ENCODE peak calls at places on chromosomes 3 and 15, in eight cellular contexts. One of them, this sample, is unnamed.

GRCh38 chr15:72116680-72117447 is 1.1 kb downstream of the MYO9A start:
- DNase-seq in WTC11: no peak
- DNase-seq in progenitor cell of endocrine pancreas: no peak
- DNase-seq in glutamatergic neuron: no peak
- DNase-seq in psoas muscle: peak; percentile 59
- DNase-seq in HL-60: peak; percentile 15
- DNase-seq in cardiac fibroblast: peak; percentile 38
- DNase-seq in pancreas: peak; percentile 27
- DNase-seq in this sample: peak; percentile 16

GRCh38 chr15:74272812-74273211 is 36.7 kb downstream of the CCDC33 start:
- DNase-seq in WTC11: no peak
- DNase-seq in progenitor cell of endocrine pancreas: no peak
- DNase-seq in glutamatergic neuron: no peak
- DNase-seq in psoas muscle: no peak
- DNase-seq in HL-60: no peak
- DNase-seq in cardiac fibroblast: no peak
- DNase-seq in pancreas: no peak
- DNase-seq in this sample: no peak

GRCh38 chr3:154022603-154023002 is 98.6 kb upstream of the ARHGEF26 start:
- DNase-seq in WTC11: no peak
- DNase-seq in progenitor cell of endocrine pancreas: no peak
- DNase-seq in glutamatergic neuron: no peak
- DNase-seq in psoas muscle: no peak
- DNase-seq in HL-60: no peak
- DNase-seq in cardiac fibroblast: no peak
- DNase-seq in pancreas: no peak
- DNase-seq in this sample: no peak

GRCh38 chr3:169886671-169887070 is 16.9 kb upstream of the LRRC31 start:
- DNase-seq in WTC11: no peak
- DNase-seq in progenitor cell of endocrine pancreas: no peak
- DNase-seq in glutamatergic neuron: no peak
- DNase-seq in psoas muscle: peak; percentile 71
- DNase-seq in HL-60: no peak
- DNase-seq in cardiac fibroblast: peak; percentile 54
- DNase-seq in pancreas: peak; percentile 58
- DNase-seq in this sample: no peak

GRCh38 chr15:92733934-92734521 is 78.5 kb upstream of the FAM174B start:
- DNase-seq in WTC11: peak; percentile 33
- DNase-seq in progenitor cell of endocrine pancreas: no peak
- DNase-seq in glutamatergic neuron: peak; percentile 34
- DNase-seq in psoas muscle: no peak
- DNase-seq in HL-60: no peak
- DNase-seq in cardiac fibroblast: peak; percentile 23
- DNase-seq in pancreas: no peak
- DNase-seq in this sample: no peak

GRCh38 chr3:100606894-100607512 is 2.4 kb upstream of the ADGRG7 start:
- DNase-seq in WTC11: no peak
- DNase-seq in progenitor cell of endocrine pancreas: no peak
- DNase-seq in glutamatergic neuron: no peak
- DNase-seq in psoas muscle: no peak
- DNase-seq in HL-60: no peak
- DNase-seq in cardiac fibroblast: no peak
- DNase-seq in pancreas: no peak
- DNase-seq in this sample: no peak

GRCh38 chr3:48623851-48624547 is 2.4 kb upstream of the TMEM89 start:
- DNase-seq in WTC11: no peak
- DNase-seq in progenitor cell of endocrine pancreas: no peak
- DNase-seq in glutamatergic neuron: no peak
- DNase-seq in psoas muscle: no peak
- DNase-seq in HL-60: no peak
- DNase-seq in cardiac fibroblast: no peak
- DNase-seq in pancreas: no peak
- DNase-seq in this sample: no peak

GRCh38 chr15:84748274-84749110 is at the start of gene ZNF592:
- DNase-seq in WTC11: peak; percentile 65
- DNase-seq in progenitor cell of endocrine pancreas: peak; percentile 69
- DNase-seq in glutamatergic neuron: peak; percentile 72
- DNase-seq in psoas muscle: peak; percentile 93
- DNase-seq in HL-60: peak; percentile 68
- DNase-seq in cardiac fibroblast: peak; percentile 73
- DNase-seq in pancreas: peak; percentile 94
- DNase-seq in this sample: peak; percentile 78

GRCh38 chr3:104951426-104951825 is 415.3 kb upstream of the ALCAM start:
- DNase-seq in WTC11: no peak
- DNase-seq in progenitor cell of endocrine pancreas: no peak
- DNase-seq in glutamatergic neuron: no peak
- DNase-seq in psoas muscle: no peak
- DNase-seq in HL-60: no peak
- DNase-seq in cardiac fibroblast: peak; percentile 31
- DNase-seq in pancreas: no peak
- DNase-seq in this sample: no peak

GRCh38 chr3:5899040-5899439 is 711.5 kb downstream of the EDEM1 start:
- DNase-seq in WTC11: no peak
- DNase-seq in progenitor cell of endocrine pancreas: no peak
- DNase-seq in glutamatergic neuron: no peak
- DNase-seq in psoas muscle: no peak
- DNase-seq in HL-60: no peak
- DNase-seq in cardiac fibroblast: no peak
- DNase-seq in pancreas: no peak
- DNase-seq in this sample: no peak

GRCh38 chr15:92709064-92709463 is 53.5 kb upstream of the FAM174B start:
- DNase-seq in WTC11: no peak
- DNase-seq in progenitor cell of endocrine pancreas: no peak
- DNase-seq in glutamatergic neuron: no peak
- DNase-seq in psoas muscle: no peak
- DNase-seq in HL-60: no peak
- DNase-seq in cardiac fibroblast: no peak
- DNase-seq in pancreas: no peak
- DNase-seq in this sample: no peak

GRCh38 chr3:127209840-127210653 is 17.1 kb downstream of the PRR23E start:
- DNase-seq in WTC11: no peak
- DNase-seq in progenitor cell of endocrine pancreas: no peak
- DNase-seq in glutamatergic neuron: no peak
- DNase-seq in psoas muscle: no peak
- DNase-seq in HL-60: no peak
- DNase-seq in cardiac fibroblast: no peak
- DNase-seq in pancreas: no peak
- DNase-seq in this sample: no peak

GRCh38 chr3:16932877-16933276 is 48.1 kb downstream of the PLCL2 start:
- DNase-seq in WTC11: no peak
- DNase-seq in progenitor cell of endocrine pancreas: no peak
- DNase-seq in glutamatergic neuron: no peak
- DNase-seq in psoas muscle: no peak
- DNase-seq in HL-60: no peak
- DNase-seq in cardiac fibroblast: no peak
- DNase-seq in pancreas: no peak
- DNase-seq in this sample: no peak

GRCh38 chr3:42134867-42135464 is 43.8 kb downstream of the TRAK1 start:
- DNase-seq in WTC11: no peak
- DNase-seq in progenitor cell of endocrine pancreas: no peak
- DNase-seq in glutamatergic neuron: no peak
- DNase-seq in psoas muscle: no peak
- DNase-seq in HL-60: no peak
- DNase-seq in cardiac fibroblast: no peak
- DNase-seq in pancreas: no peak
- DNase-seq in this sample: no peak

GRCh38 chr15:40449275-40449674 is 8.5 kb downstream of the BAHD1 start:
- DNase-seq in WTC11: no peak
- DNase-seq in progenitor cell of endocrine pancreas: no peak
- DNase-seq in glutamatergic neuron: no peak
- DNase-seq in psoas muscle: no peak
- DNase-seq in HL-60: no peak
- DNase-seq in cardiac fibroblast: peak; percentile 27
- DNase-seq in pancreas: no peak
- DNase-seq in this sample: no peak

GRCh38 chr3:39809181-39809994 is at the start of gene MYRIP:
- DNase-seq in WTC11: peak; percentile 76
- DNase-seq in progenitor cell of endocrine pancreas: peak; percentile 73
- DNase-seq in glutamatergic neuron: peak; percentile 84
- DNase-seq in psoas muscle: peak; percentile 83
- DNase-seq in HL-60: peak; percentile 22
- DNase-seq in cardiac fibroblast: no peak
- DNase-seq in pancreas: peak; percentile 93
- DNase-seq in this sample: peak; percentile 75

GRCh38 chr3:115165701-115166100 is 18.6 kb upstream of the ZBTB20 start:
- DNase-seq in WTC11: no peak
- DNase-seq in progenitor cell of endocrine pancreas: no peak
- DNase-seq in glutamatergic neuron: no peak
- DNase-seq in psoas muscle: no peak
- DNase-seq in HL-60: no peak
- DNase-seq in cardiac fibroblast: no peak
- DNase-seq in pancreas: no peak
- DNase-seq in this sample: no peak

GRCh38 chr3:186923241-186923640 is 7.1 kb upstream of the ST6GAL1 start:
- DNase-seq in WTC11: no peak
- DNase-seq in progenitor cell of endocrine pancreas: no peak
- DNase-seq in glutamatergic neuron: no peak
- DNase-seq in psoas muscle: no peak
- DNase-seq in HL-60: no peak
- DNase-seq in cardiac fibroblast: no peak
- DNase-seq in pancreas: no peak
- DNase-seq in this sample: no peak

DNA sequence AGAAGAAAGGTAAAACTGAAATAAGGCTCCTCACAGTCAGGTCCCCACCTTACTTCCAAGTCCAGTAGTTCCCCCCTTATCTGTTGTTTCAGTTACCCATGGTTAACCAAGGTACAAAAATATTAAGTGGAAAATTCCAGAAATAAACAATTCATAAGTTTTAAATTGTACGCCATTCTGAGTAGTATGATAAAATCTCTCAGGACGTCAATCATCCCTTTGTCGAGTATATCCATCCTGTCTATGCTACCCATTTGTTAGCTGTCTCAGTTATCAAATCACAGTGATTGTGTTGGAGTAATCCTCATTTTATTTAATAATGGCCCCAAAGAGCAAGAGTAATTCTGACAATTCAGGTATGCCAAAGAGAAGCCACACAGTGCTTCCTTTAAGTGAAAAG is 43.9 kb downstream of the LRRFIP2 start:
- DNase-seq in WTC11: no peak
- DNase-seq in progenitor cell of endocrine pancreas: no peak
- DNase-seq in glutamatergic neuron: no peak
- DNase-seq in psoas muscle: no peak
- DNase-seq in HL-60: no peak
- DNase-seq in cardiac fibroblast: no peak
- DNase-seq in pancreas: no peak
- DNase-seq in this sample: no peak
- TF ChIP-seq CTCF in WTC11: no peak
- TF ChIP-seq CTCF in progenitor cell of endocrine pancreas: no peak
- TF ChIP-seq CTCF in glutamatergic neuron: no peak
- TF ChIP-seq CTCF in psoas muscle: no peak
- TF ChIP-seq CTCF in HL-60: no peak
- TF ChIP-seq CTCF in cardiac fibroblast: no peak
- TF ChIP-seq CTCF in pancreas: no peak
- TF ChIP-seq CTCF in this sample: no peak

GRCh38 chr15:66046326-66046725 is 177.0 kb downstream of the RAB11A start:
- DNase-seq in WTC11: no peak
- DNase-seq in progenitor cell of endocrine pancreas: no peak
- DNase-seq in glutamatergic neuron: no peak
- DNase-seq in psoas muscle: no peak
- DNase-seq in HL-60: no peak
- DNase-seq in cardiac fibroblast: no peak
- DNase-seq in pancreas: no peak
- DNase-seq in this sample: no peak

GRCh38 chr15:66047321-66048024 is 178.2 kb downstream of the RAB11A start:
- DNase-seq in WTC11: no peak
- DNase-seq in progenitor cell of endocrine pancreas: no peak
- DNase-seq in glutamatergic neuron: no peak
- DNase-seq in psoas muscle: no peak
- DNase-seq in HL-60: no peak
- DNase-seq in cardiac fibroblast: no peak
- DNase-seq in pancreas: no peak
- DNase-seq in this sample: no peak

GRCh38 chr15:66045542-66045941 is 176.3 kb downstream of the RAB11A start:
- DNase-seq in WTC11: no peak
- DNase-seq in progenitor cell of endocrine pancreas: no peak
- DNase-seq in glutamatergic neuron: no peak
- DNase-seq in psoas muscle: no peak
- DNase-seq in HL-60: no peak
- DNase-seq in cardiac fibroblast: no peak
- DNase-seq in pancreas: no peak
- DNase-seq in this sample: no peak

GRCh38 chr15:66044837-66045236 is 175.5 kb downstream of the RAB11A start:
- DNase-seq in WTC11: no peak
- DNase-seq in progenitor cell of endocrine pancreas: no peak
- DNase-seq in glutamatergic neuron: no peak
- DNase-seq in psoas muscle: no peak
- DNase-seq in HL-60: no peak
- DNase-seq in cardiac fibroblast: no peak
- DNase-seq in pancreas: no peak
- DNase-seq in this sample: no peak

GRCh38 chr15:66046751-66047150 is 177.5 kb downstream of the RAB11A start:
- DNase-seq in WTC11: no peak
- DNase-seq in progenitor cell of endocrine pancreas: no peak
- DNase-seq in glutamatergic neuron: no peak
- DNase-seq in psoas muscle: no peak
- DNase-seq in HL-60: no peak
- DNase-seq in cardiac fibroblast: no peak
- DNase-seq in pancreas: no peak
- DNase-seq in this sample: no peak
- TF ChIP-seq CTCF in WTC11: no peak
- TF ChIP-seq CTCF in progenitor cell of endocrine pancreas: peak; percentile 46
- TF ChIP-seq CTCF in glutamatergic neuron: no peak
- TF ChIP-seq CTCF in psoas muscle: no peak
- TF ChIP-seq CTCF in HL-60: no peak
- TF ChIP-seq CTCF in cardiac fibroblast: no peak
- TF ChIP-seq CTCF in pancreas: no peak
- TF ChIP-seq CTCF in this sample: no peak

GRCh38 chr3:59052803-59053411 is 3.1 kb upstream of the CFAP20DC start:
- DNase-seq in WTC11: no peak
- DNase-seq in progenitor cell of endocrine pancreas: no peak
- DNase-seq in glutamatergic neuron: no peak
- DNase-seq in psoas muscle: no peak
- DNase-seq in HL-60: peak; percentile 4
- DNase-seq in cardiac fibroblast: peak; percentile 74
- DNase-seq in pancreas: no peak
- DNase-seq in this sample: no peak
- TF ChIP-seq CTCF in WTC11: peak; percentile 42
- TF ChIP-seq CTCF in progenitor cell of endocrine pancreas: peak; percentile 51
- TF ChIP-seq CTCF in glutamatergic neuron: peak; percentile 73
- TF ChIP-seq CTCF in psoas muscle: peak; percentile 20
- TF ChIP-seq CTCF in HL-60: peak; percentile 22
- TF ChIP-seq CTCF in cardiac fibroblast: peak; percentile 71
- TF ChIP-seq CTCF in pancreas: peak; percentile 48
- TF ChIP-seq CTCF in this sample: peak; percentile 71

DNA sequence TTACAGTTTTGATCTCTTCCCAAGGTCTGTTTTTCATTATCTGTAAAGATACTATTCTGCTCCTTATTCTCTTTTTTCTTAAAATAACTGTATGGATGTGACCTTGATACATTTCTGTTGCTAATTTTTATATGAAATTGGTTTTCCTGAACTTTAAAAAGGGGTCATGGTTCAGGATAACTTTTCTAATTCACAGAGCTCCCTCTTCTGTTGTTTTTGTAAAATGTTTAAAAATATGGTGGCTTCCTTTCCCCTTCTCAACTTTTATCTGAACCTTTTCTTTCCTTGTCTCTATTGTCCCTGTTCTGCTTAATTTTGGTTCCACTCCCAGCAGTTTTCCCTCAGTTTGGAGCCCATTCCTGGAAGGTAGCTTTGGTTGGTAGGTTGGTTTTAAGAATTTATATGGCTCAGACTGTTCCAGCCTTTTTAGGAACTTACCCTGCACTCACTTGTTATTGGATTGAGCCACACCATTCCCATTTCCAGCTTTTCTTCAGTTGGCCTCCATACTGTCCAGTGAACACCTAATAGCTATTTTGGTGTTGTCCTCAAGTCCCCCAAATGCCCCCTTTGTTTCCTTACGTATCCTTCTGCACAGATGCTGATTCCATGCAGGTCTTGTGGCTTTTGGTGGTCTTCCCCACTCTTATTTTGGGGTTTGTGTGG is 70.3 kb downstream of the SLMAP start:
- DNase-seq in WTC11: no peak
- DNase-seq in progenitor cell of endocrine pancreas: no peak
- DNase-seq in glutamatergic neuron: no peak
- DNase-seq in psoas muscle: no peak
- DNase-seq in HL-60: no peak
- DNase-seq in cardiac fibroblast: peak; percentile 33
- DNase-seq in pancreas: no peak
- DNase-seq in this sample: no peak
- TF ChIP-seq CTCF in WTC11: no peak
- TF ChIP-seq CTCF in progenitor cell of endocrine pancreas: no peak
- TF ChIP-seq CTCF in glutamatergic neuron: no peak
- TF ChIP-seq CTCF in psoas muscle: peak; percentile 13
- TF ChIP-seq CTCF in HL-60: no peak
- TF ChIP-seq CTCF in cardiac fibroblast: peak; percentile 11
- TF ChIP-seq CTCF in pancreas: no peak
- TF ChIP-seq CTCF in this sample: no peak